ENCODE peak calls at places on chromosomes 3 and 15, in six cellular contexts. F is neuronal stem cell, X is mesenchymal stem cell, Q is trophoblast cell, V is IMR-90, Z is H1. S is an unnamed sample.

GRCh38 chr3:192889694-192890093 is 28.0 kb downstream of the MB21D2 start:
- DNase-seq in Z (no peak), X (no peak), V (no peak), F (no peak), Q (no peak), S (no peak)

GRCh38 chr15:76310470-76311070 is 699 bp downstream of the ETFA start:
- DNase-seq in V (no peak), Z (no peak), F (no peak), Q (peak), X (peak), S (no peak)

GRCh38 chr3:139427283-139428060 is 38.0 kb upstream of the COPB2 start:
- DNase-seq in X (peak), Z (no peak), F (peak), Q (peak), V (peak), S (peak)

GRCh38 chr3:56370991-56371775 is 97.1 kb downstream of the ERC2 start:
- DNase-seq in X (no peak), V (no peak), F (no peak), Q (no peak), Z (no peak), S (no peak)

GRCh38 chr15:65916041-65916663 is 46.9 kb downstream of the RAB11A start:
- DNase-seq in V (no peak), Q (no peak), F (no peak), Z (no peak), X (no peak), S (no peak)

GRCh38 chr3:191484461-191484860 is 23.5 kb downstream of the PYDC2 start:
- DNase-seq in X (no peak), V (no peak), F (no peak), Q (no peak), Z (no peak), S (no peak)

GRCh38 chr3:184145120-184145524 is 10.0 kb downstream of the EIF2B5 start:
- DNase-seq in Q (peak), X (peak), Z (no peak), F (no peak), V (peak), S (peak)

GRCh38 chr3:195697582-195698324 is 23.0 kb upstream of the MUC20 start:
- DNase-seq in Z (no peak), Q (no peak), V (peak), F (peak), X (peak), S (peak)

GRCh38 chr3:4995500-4996053 is 16.3 kb downstream of the BHLHE40 start:
- DNase-seq in X (peak), Z (no peak), V (peak), Q (peak), F (no peak), S (peak)

GRCh38 chr3:54518011-54518675 is 395.8 kb downstream of the CACNA2D3 start:
- DNase-seq in Z (no peak), V (no peak), Q (no peak), X (no peak), F (no peak), S (no peak)

GRCh38 chr3:156682491-156682890 is 8.1 kb downstream of the TIPARP start:
- DNase-seq in F (no peak), V (peak), Q (no peak), X (peak), Z (no peak), S (no peak)

GRCh38 chr3:122305818-122306621 is 19.0 kb upstream of the CSTA start:
- DNase-seq in X (no peak), F (no peak), Q (no peak), Z (no peak), V (no peak), S (peak)

GRCh38 chr15:83837946-83838571 is 184.1 kb downstream of the ADAMTSL3 start:
- DNase-seq in Q (no peak), Z (peak), F (peak), X (peak), V (peak), S (peak)

DNA sequence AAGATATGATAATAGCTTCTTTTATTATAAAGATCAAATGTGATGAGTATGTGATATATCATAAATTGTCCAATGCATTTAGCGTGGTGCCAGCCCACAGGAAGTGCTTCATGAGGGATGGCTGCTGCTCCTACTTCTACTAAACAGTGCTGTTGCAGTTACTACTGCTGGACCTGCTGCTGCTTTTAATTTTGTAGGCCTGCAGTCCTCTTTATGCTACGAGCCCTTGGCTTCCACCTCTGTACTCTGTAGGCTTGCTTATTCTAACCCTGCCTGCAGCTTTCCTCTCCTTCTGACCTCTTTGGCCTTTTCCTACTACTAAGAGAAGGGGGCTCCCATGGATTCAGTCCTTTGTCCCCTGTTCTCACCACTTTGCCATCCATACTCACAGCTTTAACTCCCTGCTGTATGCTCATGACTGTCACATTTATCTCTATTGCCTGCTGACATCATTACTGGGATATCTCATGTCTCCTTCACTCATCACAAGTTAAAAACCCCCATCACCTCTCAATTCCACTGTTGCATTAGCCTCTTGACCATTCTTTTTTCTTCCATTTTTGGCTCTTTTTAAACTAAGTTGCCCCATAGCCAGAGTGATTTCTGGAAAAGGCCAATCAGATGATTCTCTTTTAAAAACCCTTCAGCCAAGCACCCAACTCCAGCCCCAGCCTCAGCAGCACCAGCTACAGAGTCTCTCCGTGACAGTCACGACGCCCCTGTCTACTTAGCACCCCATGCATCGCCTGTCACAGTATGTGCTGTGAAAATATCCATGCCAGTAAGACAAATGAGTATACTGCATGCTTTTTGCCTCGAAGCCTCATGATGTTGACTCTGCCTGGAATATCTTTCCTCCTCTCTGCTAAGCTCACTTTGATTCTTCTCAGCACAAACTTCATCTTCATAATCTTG is 56.3 kb downstream of the PLCL2 start:
- DNase-seq in X (no peak), Q (no peak), Z (no peak), V (no peak), F (no peak), S (peak)
- H2BK120ac ChIP-seq in X (no peak), Q (no peak), Z (no peak), V (no peak), F (no peak), S (no peak)

DNA sequence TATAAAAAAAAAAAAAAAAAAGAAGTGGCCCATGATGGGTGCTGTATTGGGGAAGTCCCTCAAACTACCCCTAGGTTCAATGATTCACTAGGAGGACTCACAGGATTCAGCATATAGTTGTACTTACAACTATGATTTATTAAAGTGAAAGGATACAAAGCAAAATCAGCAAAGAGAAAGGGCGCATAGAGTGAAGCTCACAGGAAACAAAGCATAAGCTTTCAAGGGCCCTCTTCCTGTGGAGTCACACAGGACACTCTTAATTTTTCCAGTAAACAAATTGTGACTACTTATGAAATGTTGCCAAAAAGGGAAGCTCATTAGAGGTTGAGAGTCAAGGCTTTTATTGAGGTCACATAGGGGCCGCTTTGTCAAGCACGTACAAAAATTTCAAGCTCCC is 153.7 kb upstream of the GAP43 start:
- DNase-seq in X (peak), Z (no peak), V (no peak), Q (no peak), F (no peak), S (no peak)
- H3K4me3 ChIP-seq in X (no peak), Z (no peak), V (no peak), Q (no peak), F (no peak), S (no peak)

DNA sequence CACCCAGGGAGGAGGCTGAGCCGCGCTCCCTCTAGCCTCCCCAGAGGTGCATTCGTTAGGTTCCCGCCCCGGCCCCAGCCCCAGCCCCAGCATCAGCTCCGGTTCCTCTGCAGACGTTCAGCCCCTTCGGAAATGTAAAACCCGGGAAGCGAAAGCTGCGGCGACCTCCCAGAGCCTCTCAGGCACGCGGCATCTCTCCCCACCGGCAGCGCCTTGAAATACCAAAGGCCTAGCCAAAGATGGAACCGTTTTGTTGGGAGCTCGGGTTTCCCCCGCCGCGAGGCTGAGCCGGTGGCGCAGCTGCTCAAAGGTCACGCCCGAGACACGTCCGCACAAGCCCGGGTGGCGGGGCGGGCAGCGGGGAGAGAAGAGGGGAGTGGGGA is 77.8 kb upstream of the HES1 start:
- DNase-seq in F (peak), Z (peak), Q (peak), X (peak), V (peak), S (peak)
- H2BK120ac ChIP-seq in F (no peak), Z (no peak), Q (no peak), X (peak), V (no peak), S (peak)

GRCh38 chr3:159846255-159846654 is 142.4 kb upstream of the IL12A start:
- DNase-seq in F (no peak), Z (no peak), V (no peak), Q (no peak), X (no peak), S (no peak)

GRCh38 chr3:159841766-159842165 is 146.9 kb upstream of the IL12A start:
- DNase-seq in V (no peak), Z (no peak), Q (no peak), X (no peak), F (no peak), S (no peak)

GRCh38 chr3:159845737-159846136 is 142.9 kb upstream of the IL12A start:
- DNase-seq in Q (no peak), F (no peak), Z (no peak), X (no peak), V (no peak), S (no peak)

GRCh38 chr3:159844801-159845261 is 143.8 kb upstream of the IL12A start:
- DNase-seq in V (no peak), Z (no peak), F (no peak), Q (peak), X (peak), S (no peak)

GRCh38 chr3:159844383-159844730 is 144.3 kb upstream of the IL12A start:
- DNase-seq in X (peak), Z (no peak), Q (no peak), F (no peak), V (peak), S (no peak)
- H3K4me3 ChIP-seq in X (no peak), Z (no peak), Q (no peak), F (no peak), V (no peak), S (no peak)

DNA sequence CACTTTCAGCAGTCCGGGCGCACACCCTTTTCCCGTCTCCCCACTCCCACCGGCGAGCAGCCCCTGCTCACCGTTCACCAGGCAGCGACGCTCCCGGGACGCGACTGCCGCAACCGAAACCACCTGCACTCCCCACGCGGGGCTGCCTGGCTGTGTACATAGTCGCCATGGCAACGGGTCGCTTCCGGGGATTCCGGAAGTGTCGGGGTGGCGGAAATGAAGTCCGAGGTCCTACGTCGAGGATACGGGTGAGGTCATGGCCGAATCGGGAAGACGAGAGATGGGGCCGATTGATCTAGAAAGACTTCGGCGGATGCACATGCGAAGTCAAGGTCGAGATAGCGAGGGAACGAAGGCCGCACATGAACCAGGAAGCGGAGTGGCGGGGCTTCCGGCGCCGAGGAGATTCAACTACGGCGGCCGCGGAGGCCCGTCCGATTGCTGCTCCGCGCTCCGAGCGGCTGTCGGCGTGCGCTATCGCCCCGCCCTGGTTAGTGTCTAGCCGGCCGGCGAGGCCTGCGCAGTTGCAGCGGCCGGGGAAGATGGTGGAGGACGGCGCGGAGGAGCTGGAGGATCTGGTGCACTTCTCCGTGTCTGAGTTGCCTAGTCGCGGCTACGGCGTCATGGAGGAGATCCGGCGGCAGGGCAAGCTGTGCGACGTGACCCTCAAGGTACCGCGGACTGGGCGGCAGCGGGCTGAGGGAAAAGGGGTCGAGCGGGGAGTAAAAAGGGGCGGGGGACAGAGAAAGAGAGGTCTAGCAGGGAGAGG is at the start of the genes KIF9 and KLHL18:
- DNase-seq in Z (peak), V (peak), X (peak), F (peak), Q (peak), S (peak)
- H2BK120ac ChIP-seq in Z (peak), V (peak), X (peak), F (no peak), Q (peak), S (no peak)

GRCh38 chr15:31330111-31330785 is 3.6 kb downstream of the KLF13 start:
- DNase-seq in F (no peak), Q (no peak), X (no peak), Z (no peak), V (no peak), S (no peak)

GRCh38 chr15:31330836-31331235 is 4.2 kb downstream of the KLF13 start:
- DNase-seq in X (no peak), F (no peak), Z (no peak), V (no peak), Q (no peak), S (no peak)

GRCh38 chr15:31332020-31332680 is 5.5 kb downstream of the KLF13 start:
- DNase-seq in X (no peak), Z (no peak), Q (no peak), V (no peak), F (no peak), S (no peak)

GRCh38 chr15:31332681-31333071 is 6.0 kb downstream of the KLF13 start:
- DNase-seq in V (no peak), X (peak), F (no peak), Q (no peak), Z (no peak), S (no peak)

GRCh38 chr15:31331389-31331788 is 4.8 kb downstream of the KLF13 start:
- DNase-seq in X (no peak), V (no peak), F (no peak), Z (no peak), Q (no peak), S (no peak)
- H3K4me3 ChIP-seq in X (no peak), V (no peak), F (no peak), Z (no peak), Q (no peak), S (no peak)

DNA sequence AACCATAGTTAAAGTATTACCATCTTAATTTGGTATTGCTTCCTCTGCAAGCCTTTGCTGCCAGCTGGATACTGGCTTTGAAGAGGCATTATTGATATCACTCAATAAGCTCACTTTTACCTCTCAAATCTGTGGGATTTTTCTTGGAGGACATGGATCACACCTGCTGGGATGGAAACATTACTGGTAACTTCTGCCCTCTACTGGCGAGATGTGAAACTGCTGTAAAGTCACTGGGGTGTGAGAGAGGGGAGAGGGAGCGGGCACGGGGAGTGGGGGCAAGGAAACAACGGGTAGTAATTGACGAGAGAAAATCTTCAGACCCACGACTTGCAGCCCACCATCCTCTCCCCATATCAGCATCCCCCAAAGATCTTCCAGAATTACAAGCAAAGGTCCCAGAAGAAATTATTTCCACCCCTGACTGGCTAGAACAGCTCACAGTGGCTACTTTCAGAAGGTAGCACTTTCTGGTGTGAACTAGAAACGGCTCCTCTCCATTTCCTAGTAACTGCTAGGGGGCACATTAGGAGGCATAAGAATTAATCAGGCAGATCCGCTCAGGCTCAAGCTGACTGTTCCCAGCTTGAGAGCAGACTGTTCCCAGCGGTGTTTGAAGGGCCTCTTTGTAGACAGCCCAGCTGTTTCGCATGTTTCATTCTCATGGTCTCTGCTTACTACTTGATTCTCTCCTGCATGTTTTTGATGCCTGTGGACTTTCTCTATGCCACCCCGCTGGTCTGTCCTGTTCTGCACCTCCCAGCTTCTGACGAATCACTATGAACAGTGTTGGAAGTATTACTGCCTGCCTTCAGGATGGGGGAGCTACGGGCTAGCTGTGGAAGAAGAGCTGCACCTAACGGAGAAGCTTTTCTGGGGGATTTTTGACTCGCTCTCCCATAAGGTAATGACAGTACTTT is 230.3 kb upstream of the CHRM5 start:
- DNase-seq in Q (peak), F (peak), Z (peak), V (peak), X (peak), S (peak)
- H2BK120ac ChIP-seq in Q (no peak), F (no peak), Z (no peak), V (no peak), X (no peak), S (no peak)

GRCh38 chr3:25429960-25430941 is 2.2 kb downstream of the RARB start:
- DNase-seq in V (peak), Z (no peak), Q (no peak), F (no peak), X (peak), S (peak)

GRCh38 chr3:25430942-25431570 is 3.0 kb downstream of the RARB start:
- DNase-seq in Q (no peak), X (peak), V (no peak), F (no peak), Z (no peak), S (no peak)

GRCh38 chr3:25433868-25434267 is 5.8 kb downstream of the RARB start:
- DNase-seq in F (no peak), X (no peak), Z (no peak), V (peak), Q (no peak), S (peak)

GRCh38 chr3:25432191-25432720 is 4.2 kb downstream of the RARB start:
- DNase-seq in V (no peak), Z (no peak), Q (no peak), F (no peak), X (no peak), S (no peak)

GRCh38 chr3:25433106-25433505 is 5.0 kb downstream of the RARB start:
- DNase-seq in X (no peak), Q (no peak), Z (no peak), F (no peak), V (no peak), S (no peak)
- H3K4me3 ChIP-seq in X (no peak), Q (no peak), Z (no peak), F (no peak), V (no peak), S (no peak)

GRCh38 chr3:72033709-72034428 is 248.9 kb upstream of the PROK2 start:
- DNase-seq in X (no peak), V (no peak), F (no peak), Q (no peak), Z (no peak), S (no peak)
- H2BK120ac ChIP-seq in X (no peak), V (no peak), F (no peak), Q (no peak), Z (no peak), S (no peak)

GRCh38 chr3:126287171-126287535 is 70.1 kb downstream of the KLF15 start:
- DNase-seq in F (no peak), Q (no peak), Z (no peak), V (no peak), X (no peak), S (no peak)
- H3K4me3 ChIP-seq in F (peak), Q (no peak), Z (peak), V (peak), X (peak), S (no peak)

S was measured in mesendoderm.